ENCODE peak calls at places on chromosomes 3 and 15, in six cellular contexts. T is lower lobe of right lung; E is heart left ventricle; W is CD4-positive, alpha-beta T cell; H is heart right ventricle; K is RWPE1. Q is an unnamed sample.
A peak's percentile ranks its signal among the peaks of the same experiment; 100 is the strongest.

GRCh38 chr15:66400351-66400774 is 13.7 kb downstream of the MAP2K1 start:
- DNase-seq in T (no peak), E (no peak), W (no peak), H (no peak), K (no peak), Q (no peak)

GRCh38 chr3:171267089-171267488 is 193.1 kb downstream of the TNIK start:
- DNase-seq in T (no peak), E (no peak), W (no peak), H (no peak), K (no peak), Q (no peak)

GRCh38 chr15:74265046-74265639 is 29.0 kb downstream of the CCDC33 start:
- DNase-seq in T (no peak), E (no peak), W (no peak), H (peak; percentile 30), K (no peak), Q (no peak)

GRCh38 chr15:83378921-83379561 is 68.1 kb upstream of the SH3GL3 start:
- DNase-seq in T (no peak), E (no peak), W (no peak), H (no peak), K (peak; percentile 92), Q (no peak)

GRCh38 chr3:171465768-171466167 is 5.6 kb upstream of the TNIK start:
- DNase-seq in T (no peak), E (no peak), W (no peak), H (no peak), K (no peak), Q (no peak)

GRCh38 chr3:127953636-127954035 is 38.6 kb downstream of the KBTBD12 start:
- DNase-seq in T (no peak), E (no peak), W (no peak), H (no peak), K (peak; percentile 10), Q (no peak)

GRCh38 chr15:78149805-78150751 is 916 bp downstream of the IDH3A start:
- DNase-seq in T (no peak), E (no peak), W (no peak), H (no peak), K (peak; percentile 40), Q (no peak)

GRCh38 chr3:123394391-123395022 is 54.4 kb downstream of the ADCY5 start:
- DNase-seq in T (no peak), E (no peak), W (no peak), H (peak; percentile 59), K (no peak), Q (no peak)

DNA sequence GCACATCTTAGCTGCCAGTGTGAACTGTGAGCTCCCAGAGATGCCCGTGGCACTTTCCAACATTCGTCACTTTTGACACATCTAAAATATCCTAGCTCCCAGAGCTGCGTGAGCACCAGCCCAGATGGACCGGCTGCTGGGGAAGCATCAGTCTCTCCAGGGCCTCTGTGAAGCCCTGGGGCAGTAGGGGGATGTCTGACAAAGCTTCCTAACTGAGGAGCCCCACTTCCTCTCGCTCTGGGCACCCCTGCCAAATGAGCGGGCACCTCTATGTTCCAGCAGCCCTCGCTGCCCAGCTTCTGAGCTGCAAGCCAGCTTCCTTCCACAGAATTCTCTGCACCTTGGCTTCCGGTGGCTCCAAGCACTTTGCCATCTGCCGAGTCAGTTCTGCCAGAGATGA is 91.1 kb downstream of the LIPC start:
- DNase-seq in T (no peak), E (no peak), W (no peak), H (no peak), K (no peak), Q (no peak)
- H3K27ac ChIP-seq in T (no peak overlapping the region), E (peak overlapping the region; percentile 70), W (no peak overlapping the region), H (peak overlapping the region; percentile 55), K (no peak overlapping the region), Q (no peak overlapping the region)

DNA sequence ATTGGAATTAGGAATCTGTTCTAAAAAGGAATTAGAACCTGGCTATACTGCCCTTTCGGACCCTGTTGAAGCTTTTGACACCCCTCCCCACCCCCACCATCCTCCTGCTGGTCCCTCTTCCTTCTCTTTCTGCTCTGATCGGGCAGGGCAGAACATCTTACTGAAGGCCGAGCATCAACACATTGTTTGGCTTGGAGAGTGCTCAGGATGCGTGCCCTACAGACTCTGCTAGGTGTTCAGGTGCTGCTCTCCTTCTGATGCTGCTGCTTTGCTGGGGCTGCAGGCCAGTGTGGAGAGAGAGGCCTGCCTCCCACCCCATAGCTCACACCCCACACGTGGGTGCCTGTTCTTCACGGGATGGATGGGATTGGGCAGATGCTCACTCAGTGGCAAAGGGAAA is 89.7 kb upstream of the ONECUT1 start:
- DNase-seq in T (no peak), E (no peak), W (no peak), H (no peak), K (no peak), Q (no peak)
- H3K27ac ChIP-seq in T (no peak overlapping the region), E (no peak overlapping the region), W (no peak overlapping the region), H (no peak overlapping the region), K (no peak overlapping the region), Q (no peak overlapping the region)

GRCh38 chr3:72319202-72320095 is 528.8 kb downstream of the SHQ1 start:
- DNase-seq in T (no peak), E (no peak), W (no peak), H (no peak), K (no peak), Q (no peak)
- H3K27ac ChIP-seq in T (no peak overlapping the region), E (peak overlapping the region; percentile 41), W (no peak overlapping the region), H (peak overlapping the region; percentile 72), K (no peak overlapping the region), Q (peak overlapping the region; percentile 43)

DNA sequence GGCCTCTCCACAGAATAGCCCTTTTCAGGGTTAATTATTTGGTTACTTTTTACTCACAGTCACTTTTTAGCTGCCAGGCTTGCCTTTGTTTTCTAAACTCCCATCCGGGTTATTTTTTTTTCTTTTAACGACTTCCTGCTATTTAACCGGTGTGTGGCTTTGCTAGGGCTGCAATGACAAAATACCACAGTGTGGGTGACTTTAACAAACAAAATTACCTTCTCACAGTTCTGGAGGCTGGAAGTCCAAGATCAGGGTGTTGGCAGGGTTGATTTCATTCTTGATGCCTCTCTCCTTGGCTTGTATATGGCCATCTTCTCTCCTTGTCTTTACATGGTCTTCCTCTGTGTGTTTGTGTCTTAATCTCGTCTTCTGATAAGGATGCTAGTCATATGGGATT is 91.5 kb downstream of the IL1RAP start:
- DNase-seq in T (no peak), E (no peak), W (no peak), H (no peak), K (no peak), Q (no peak)
- H3K27ac ChIP-seq in T (no peak overlapping the region), E (no peak overlapping the region), W (no peak overlapping the region), H (no peak overlapping the region), K (no peak overlapping the region), Q (no peak overlapping the region)

GRCh38 chr15:39921274-39921638 is 1.2 kb upstream of the GPR176 start:
- DNase-seq in T (no peak), E (no peak), W (no peak), H (no peak), K (no peak), Q (no peak)
- H3K27ac ChIP-seq in T (peak overlapping the region; percentile 72), E (peak overlapping the region; percentile 68), W (no peak overlapping the region), H (peak overlapping the region; percentile 66), K (peak overlapping the region; percentile 85), Q (peak overlapping the region; percentile 85)

DNA sequence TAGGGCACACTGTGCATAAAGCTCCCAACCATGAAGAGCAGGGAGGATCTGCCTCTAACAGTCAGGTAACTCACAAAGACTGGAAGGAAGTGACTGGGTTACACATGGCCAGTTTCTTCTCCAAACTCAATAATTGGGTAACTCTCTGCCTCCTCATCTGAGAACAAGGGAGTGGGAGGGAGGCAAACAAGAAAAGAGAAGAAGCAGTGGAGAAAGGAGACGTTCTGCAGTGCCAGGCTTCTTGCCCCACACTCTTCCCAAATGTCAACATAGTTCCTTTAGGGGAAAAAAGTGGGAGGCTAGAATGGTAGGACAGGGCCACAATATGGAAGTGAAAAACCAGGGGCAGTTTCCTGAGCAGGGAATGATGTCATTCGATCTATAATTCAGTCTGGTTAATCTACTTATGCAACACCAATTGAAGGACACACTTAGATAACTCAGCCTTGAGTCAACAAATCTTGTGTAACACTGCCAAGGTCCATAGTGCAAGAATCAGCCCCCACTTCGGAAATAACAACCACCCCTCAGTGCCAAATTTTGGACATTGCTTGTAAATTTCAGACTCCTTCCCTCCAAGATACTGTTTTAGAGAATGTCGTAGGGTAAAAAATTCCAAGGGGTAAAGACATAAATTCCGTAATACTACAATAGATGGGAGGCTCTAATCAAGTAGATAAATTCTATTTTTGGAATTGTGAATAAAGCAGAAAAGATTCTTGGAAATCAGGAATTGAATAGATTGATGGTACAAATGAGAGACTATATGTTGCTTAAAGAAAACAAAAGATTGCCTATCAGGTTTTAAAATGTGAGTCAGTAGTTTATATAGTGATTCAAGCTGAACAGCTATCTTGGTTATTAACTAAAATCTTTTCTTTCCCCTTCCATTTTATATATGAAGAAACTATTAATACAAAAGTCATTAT is 143.1 kb downstream of the LPP start:
- DNase-seq in T (no peak), E (no peak), W (no peak), H (no peak), K (peak; percentile 42), Q (no peak)
- H3K27ac ChIP-seq in T (peak overlapping the region; percentile 53), E (peak overlapping the region; percentile 81), W (no peak overlapping the region), H (no peak overlapping the region), K (no peak overlapping the region), Q (peak overlapping the region; percentile 94)

GRCh38 chr3:139319428-139320402 is 24.1 kb upstream of the MRPS22 start:
- DNase-seq in T (no peak), E (no peak), W (no peak), H (no peak), K (no peak), Q (no peak)

GRCh38 chr3:139318826-139319225 is 25.0 kb upstream of the MRPS22 start:
- DNase-seq in T (no peak), E (no peak), W (no peak), H (no peak), K (no peak), Q (no peak)

GRCh38 chr3:139317215-139317614 is 26.6 kb upstream of the MRPS22 start:
- DNase-seq in T (no peak), E (no peak), W (no peak), H (no peak), K (no peak), Q (no peak)

GRCh38 chr3:139317660-139318430 is 26.0 kb upstream of the MRPS22 start:
- DNase-seq in T (no peak), E (no peak), W (no peak), H (no peak), K (peak; percentile 62), Q (no peak)

DNA sequence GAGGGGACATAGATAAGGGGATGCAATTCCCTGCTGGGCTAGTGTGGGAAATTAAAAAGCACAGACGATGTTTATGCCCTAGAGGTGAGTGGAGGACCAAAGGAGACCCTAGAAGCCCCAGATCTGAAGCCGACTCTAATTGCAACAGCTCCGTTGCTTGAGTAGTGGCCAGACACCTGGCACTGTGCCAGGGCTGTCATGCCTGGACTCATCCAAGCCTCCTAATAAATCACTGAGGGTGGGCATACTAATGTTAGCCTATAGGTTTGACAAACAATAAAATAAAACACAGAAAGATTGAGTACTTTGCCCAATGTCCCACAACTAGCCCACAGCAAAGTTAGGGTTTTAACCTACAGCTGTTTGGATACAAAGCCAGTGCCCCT is 25.4 kb upstream of the MRPS22 start:
- DNase-seq in T (no peak), E (no peak), W (no peak), H (no peak), K (peak; percentile 45), Q (no peak)
- H3K27ac ChIP-seq in T (no peak overlapping the region), E (no peak overlapping the region), W (no peak overlapping the region), H (no peak overlapping the region), K (no peak overlapping the region), Q (no peak overlapping the region)

Q was measured in stomach.